ENCODE peak calls at places on chromosomes 7 and 10, in five cellular contexts. One of them, this sample, is unnamed.

GRCh38 chr10:10542368-10542961 is 475.2 kb upstream of the CELF2 start:
- DNase-seq in non-pigmented ciliary epithelial cell: no peak
- DNase-seq in WTC11: no peak
- DNase-seq in stimulated activated CD4-positive, alpha-beta T cell treated with anti-CD3 and anti-CD28 coated beads, Interleukin-2, amount 100 ng/mL, for 24 hours: no peak
- DNase-seq in head of caudate nucleus: peak; percentile 34
- DNase-seq in this sample: no peak

GRCh38 chr7:107560898-107561516 is 2.7 kb downstream of the COG5 start:
- DNase-seq in non-pigmented ciliary epithelial cell: no peak
- DNase-seq in WTC11: no peak
- DNase-seq in stimulated activated CD4-positive, alpha-beta T cell treated with anti-CD3 and anti-CD28 coated beads, Interleukin-2, amount 100 ng/mL, for 24 hours: no peak
- DNase-seq in head of caudate nucleus: no peak
- DNase-seq in this sample: no peak

GRCh38 chr7:13055732-13056369 is 368.4 kb downstream of the ARL4A start:
- DNase-seq in non-pigmented ciliary epithelial cell: no peak
- DNase-seq in WTC11: no peak
- DNase-seq in stimulated activated CD4-positive, alpha-beta T cell treated with anti-CD3 and anti-CD28 coated beads, Interleukin-2, amount 100 ng/mL, for 24 hours: no peak
- DNase-seq in head of caudate nucleus: no peak
- DNase-seq in this sample: no peak

GRCh38 chr10:6164271-6165095 is 38.2 kb upstream of the PFKFB3 start:
- DNase-seq in non-pigmented ciliary epithelial cell: no peak
- DNase-seq in WTC11: no peak
- DNase-seq in stimulated activated CD4-positive, alpha-beta T cell treated with anti-CD3 and anti-CD28 coated beads, Interleukin-2, amount 100 ng/mL, for 24 hours: peak; percentile 43
- DNase-seq in head of caudate nucleus: no peak
- DNase-seq in this sample: no peak

GRCh38 chr7:38883706-38884105 is 25.3 kb downstream of the VPS41 start:
- DNase-seq in non-pigmented ciliary epithelial cell: no peak
- DNase-seq in WTC11: no peak
- DNase-seq in stimulated activated CD4-positive, alpha-beta T cell treated with anti-CD3 and anti-CD28 coated beads, Interleukin-2, amount 100 ng/mL, for 24 hours: no peak
- DNase-seq in head of caudate nucleus: no peak
- DNase-seq in this sample: no peak

GRCh38 chr7:17015575-17015974 is 133.8 kb upstream of the AGR3 start:
- DNase-seq in non-pigmented ciliary epithelial cell: no peak
- DNase-seq in WTC11: no peak
- DNase-seq in stimulated activated CD4-positive, alpha-beta T cell treated with anti-CD3 and anti-CD28 coated beads, Interleukin-2, amount 100 ng/mL, for 24 hours: no peak
- DNase-seq in head of caudate nucleus: no peak
- DNase-seq in this sample: no peak

GRCh38 chr7:55086413-55087201 is 67.8 kb downstream of the EGFR start:
- DNase-seq in non-pigmented ciliary epithelial cell: no peak
- DNase-seq in WTC11: no peak
- DNase-seq in stimulated activated CD4-positive, alpha-beta T cell treated with anti-CD3 and anti-CD28 coated beads, Interleukin-2, amount 100 ng/mL, for 24 hours: no peak
- DNase-seq in head of caudate nucleus: peak; percentile 70
- DNase-seq in this sample: no peak

GRCh38 chr7:157339777-157340677 is 3.2 kb downstream of the DNAJB6 start:
- DNase-seq in non-pigmented ciliary epithelial cell: no peak
- DNase-seq in WTC11: peak; percentile 68
- DNase-seq in stimulated activated CD4-positive, alpha-beta T cell treated with anti-CD3 and anti-CD28 coated beads, Interleukin-2, amount 100 ng/mL, for 24 hours: peak; percentile 75
- DNase-seq in head of caudate nucleus: peak; percentile 83
- DNase-seq in this sample: peak; percentile 47

GRCh38 chr10:79247373-79248137 is 99.7 kb upstream of the PPIF start:
- DNase-seq in non-pigmented ciliary epithelial cell: no peak
- DNase-seq in WTC11: no peak
- DNase-seq in stimulated activated CD4-positive, alpha-beta T cell treated with anti-CD3 and anti-CD28 coated beads, Interleukin-2, amount 100 ng/mL, for 24 hours: no peak
- DNase-seq in head of caudate nucleus: no peak
- DNase-seq in this sample: no peak

GRCh38 chr7:48298779-48299178 is 127.5 kb downstream of the ABCA13 start:
- DNase-seq in non-pigmented ciliary epithelial cell: peak; percentile 60
- DNase-seq in WTC11: no peak
- DNase-seq in stimulated activated CD4-positive, alpha-beta T cell treated with anti-CD3 and anti-CD28 coated beads, Interleukin-2, amount 100 ng/mL, for 24 hours: no peak
- DNase-seq in head of caudate nucleus: no peak
- DNase-seq in this sample: no peak

GRCh38 chr7:116782177-116782711 is 80.1 kb upstream of the CAPZA2 start:
- DNase-seq in non-pigmented ciliary epithelial cell: no peak
- DNase-seq in WTC11: no peak
- DNase-seq in stimulated activated CD4-positive, alpha-beta T cell treated with anti-CD3 and anti-CD28 coated beads, Interleukin-2, amount 100 ng/mL, for 24 hours: no peak
- DNase-seq in head of caudate nucleus: no peak
- DNase-seq in this sample: no peak

GRCh38 chr10:1360011-1360580 is 303.9 kb downstream of the WDR37 start:
- DNase-seq in non-pigmented ciliary epithelial cell: no peak
- DNase-seq in WTC11: peak; percentile 76
- DNase-seq in stimulated activated CD4-positive, alpha-beta T cell treated with anti-CD3 and anti-CD28 coated beads, Interleukin-2, amount 100 ng/mL, for 24 hours: no peak
- DNase-seq in head of caudate nucleus: no peak
- DNase-seq in this sample: no peak

GRCh38 chr10:122570920-122571319 is 10.4 kb downstream of the DMBT1 start:
- DNase-seq in non-pigmented ciliary epithelial cell: no peak
- DNase-seq in WTC11: no peak
- DNase-seq in stimulated activated CD4-positive, alpha-beta T cell treated with anti-CD3 and anti-CD28 coated beads, Interleukin-2, amount 100 ng/mL, for 24 hours: no peak
- DNase-seq in head of caudate nucleus: no peak
- DNase-seq in this sample: no peak

GRCh38 chr10:7659560-7659959 is 7.2 kb downstream of the ITIH5 start:
- DNase-seq in non-pigmented ciliary epithelial cell: peak; percentile 1
- DNase-seq in WTC11: no peak
- DNase-seq in stimulated activated CD4-positive, alpha-beta T cell treated with anti-CD3 and anti-CD28 coated beads, Interleukin-2, amount 100 ng/mL, for 24 hours: no peak
- DNase-seq in head of caudate nucleus: no peak
- DNase-seq in this sample: no peak

GRCh38 chr10:125102216-125102615 is 58.1 kb downstream of the CTBP2 start:
- DNase-seq in non-pigmented ciliary epithelial cell: peak; percentile 37
- DNase-seq in WTC11: no peak
- DNase-seq in stimulated activated CD4-positive, alpha-beta T cell treated with anti-CD3 and anti-CD28 coated beads, Interleukin-2, amount 100 ng/mL, for 24 hours: no peak
- DNase-seq in head of caudate nucleus: no peak
- DNase-seq in this sample: no peak

GRCh38 chr10:109931153-109931552 is 7.8 kb upstream of the XPNPEP1 start:
- DNase-seq in non-pigmented ciliary epithelial cell: no peak
- DNase-seq in WTC11: no peak
- DNase-seq in stimulated activated CD4-positive, alpha-beta T cell treated with anti-CD3 and anti-CD28 coated beads, Interleukin-2, amount 100 ng/mL, for 24 hours: no peak
- DNase-seq in head of caudate nucleus: peak; percentile 18
- DNase-seq in this sample: no peak

GRCh38 chr7:102978280-102978679 is 65.5 kb downstream of the LRRC17 start:
- DNase-seq in non-pigmented ciliary epithelial cell: no peak
- DNase-seq in WTC11: no peak
- DNase-seq in stimulated activated CD4-positive, alpha-beta T cell treated with anti-CD3 and anti-CD28 coated beads, Interleukin-2, amount 100 ng/mL, for 24 hours: no peak
- DNase-seq in head of caudate nucleus: no peak
- DNase-seq in this sample: no peak

GRCh38 chr10:48447356-48448215 is 141.1 kb downstream of the MAPK8 start:
- DNase-seq in non-pigmented ciliary epithelial cell: no peak
- DNase-seq in WTC11: no peak
- DNase-seq in stimulated activated CD4-positive, alpha-beta T cell treated with anti-CD3 and anti-CD28 coated beads, Interleukin-2, amount 100 ng/mL, for 24 hours: no peak
- DNase-seq in head of caudate nucleus: no peak
- DNase-seq in this sample: no peak

GRCh38 chr10:33334839-33335549 is 527 bp upstream of the NRP1 start:
- DNase-seq in non-pigmented ciliary epithelial cell: peak; percentile 62
- DNase-seq in WTC11: peak; percentile 67
- DNase-seq in stimulated activated CD4-positive, alpha-beta T cell treated with anti-CD3 and anti-CD28 coated beads, Interleukin-2, amount 100 ng/mL, for 24 hours: peak; percentile 38
- DNase-seq in head of caudate nucleus: peak; percentile 73
- DNase-seq in this sample: peak; percentile 79

GRCh38 chr7:91913612-91914011 is 27.1 kb upstream of the AKAP9 start:
- DNase-seq in non-pigmented ciliary epithelial cell: no peak
- DNase-seq in WTC11: no peak
- DNase-seq in stimulated activated CD4-positive, alpha-beta T cell treated with anti-CD3 and anti-CD28 coated beads, Interleukin-2, amount 100 ng/mL, for 24 hours: no peak
- DNase-seq in head of caudate nucleus: no peak
- DNase-seq in this sample: no peak

GRCh38 chr7:150431839-150432658 is 18.4 kb upstream of the GIMAP8 start:
- DNase-seq in non-pigmented ciliary epithelial cell: no peak
- DNase-seq in WTC11: no peak
- DNase-seq in stimulated activated CD4-positive, alpha-beta T cell treated with anti-CD3 and anti-CD28 coated beads, Interleukin-2, amount 100 ng/mL, for 24 hours: peak; percentile 8
- DNase-seq in head of caudate nucleus: no peak
- DNase-seq in this sample: no peak

GRCh38 chr7:100801833-100802568 is 25.3 kb downstream of the EPHB4 start:
- DNase-seq in non-pigmented ciliary epithelial cell: peak; percentile 42
- DNase-seq in WTC11: no peak
- DNase-seq in stimulated activated CD4-positive, alpha-beta T cell treated with anti-CD3 and anti-CD28 coated beads, Interleukin-2, amount 100 ng/mL, for 24 hours: no peak
- DNase-seq in head of caudate nucleus: no peak
- DNase-seq in this sample: peak; percentile 80

GRCh38 chr7:17681965-17682364 is 258.3 kb downstream of the SNX13 start:
- DNase-seq in non-pigmented ciliary epithelial cell: no peak
- DNase-seq in WTC11: no peak
- DNase-seq in stimulated activated CD4-positive, alpha-beta T cell treated with anti-CD3 and anti-CD28 coated beads, Interleukin-2, amount 100 ng/mL, for 24 hours: no peak
- DNase-seq in head of caudate nucleus: no peak
- DNase-seq in this sample: no peak

GRCh38 chr7:108603922-108604684 is 34.4 kb downstream of the DNAJB9 start:
- DNase-seq in non-pigmented ciliary epithelial cell: no peak
- DNase-seq in WTC11: no peak
- DNase-seq in stimulated activated CD4-positive, alpha-beta T cell treated with anti-CD3 and anti-CD28 coated beads, Interleukin-2, amount 100 ng/mL, for 24 hours: no peak
- DNase-seq in head of caudate nucleus: no peak
- DNase-seq in this sample: no peak

GRCh38 chr10:49184642-49185111 is 3.5 kb downstream of the TMEM273 start:
- DNase-seq in non-pigmented ciliary epithelial cell: no peak
- DNase-seq in WTC11: no peak
- DNase-seq in stimulated activated CD4-positive, alpha-beta T cell treated with anti-CD3 and anti-CD28 coated beads, Interleukin-2, amount 100 ng/mL, for 24 hours: no peak
- DNase-seq in head of caudate nucleus: no peak
- DNase-seq in this sample: no peak